ENCODE peak calls at places on chromosome 4, in nine cellular contexts. U is left ventricle myocardium superior; E is RPMI8226; O is CD8-positive, alpha-beta T cell; C is sciatic nerve; M is activated T-helper 9 cell treated with anti-CD3 and anti-CD28 coated beads, Interleukin-2, amount 50 U/mL, for 16 hours; V is NCI-H1092; B is HCEC 1CT; P is fibroblast of villous mesenchyme. A is an unnamed sample.

GRCh38 chr4:138241281-138242075 is 671 bp downstream of the SLC7A11 start:
- DNase-seq in U (no peak), E (peak), O (no peak), C (no peak), M (no peak), V (no peak), B (no peak), P (peak), A (no peak)

GRCh38 chr4:97235516-97235915 is 907.8 kb downstream of the STPG2 start:
- DNase-seq in U (no peak), E (no peak), O (no peak), C (no peak), M (no peak), V (peak), B (no peak), P (no peak), A (no peak)

GRCh38 chr4:153467897-153468262 is 1.7 kb downstream of the TMEM131L start:
- DNase-seq in U (no peak), E (no peak), O (no peak), C (no peak), M (no peak), V (no peak), B (no peak), P (peak), A (no peak)

GRCh38 chr4:4901877-4902276 is 42.4 kb downstream of the MSX1 start:
- DNase-seq in U (no peak), E (no peak), O (no peak), C (no peak), M (no peak), V (no peak), B (no peak), P (no peak), A (no peak)

GRCh38 chr4:151407466-151408379 is 1.3 kb upstream of the FHIP1A start:
- DNase-seq in U (peak), E (peak), O (no peak), C (peak), M (no peak), V (no peak), B (no peak), P (no peak), A (peak)

GRCh38 chr4:8205241-8205707 is 6.2 kb downstream of the SH3TC1 start:
- DNase-seq in U (no peak), E (no peak), O (no peak), C (no peak), M (no peak), V (no peak), B (no peak), P (peak), A (no peak)

GRCh38 chr4:138334346-138335016 is 92.3 kb upstream of the SLC7A11 start:
- DNase-seq in U (no peak), E (no peak), O (no peak), C (no peak), M (no peak), V (no peak), B (no peak), P (no peak), A (no peak)

GRCh38 chr4:186910385-186910784 is 186.7 kb upstream of the FAT1 start:
- DNase-seq in U (no peak), E (no peak), O (no peak), C (no peak), M (no peak), V (no peak), B (no peak), P (no peak), A (no peak)

GRCh38 chr4:38128478-38129451 is 168.6 kb downstream of the PTTG2 start:
- DNase-seq in U (no peak), E (peak), O (peak), C (no peak), M (peak), V (no peak), B (peak), P (no peak), A (peak)

GRCh38 chr4:89368855-89369254 is 61.3 kb upstream of the GPRIN3 start:
- DNase-seq in U (no peak), E (no peak), O (no peak), C (no peak), M (no peak), V (no peak), B (no peak), P (no peak), A (no peak)

GRCh38 chr4:3041192-3042142 is 32.9 kb downstream of the HTT-AS start:
- DNase-seq in U (peak), E (no peak), O (no peak), C (peak), M (peak), V (peak), B (peak), P (peak), A (peak)

GRCh38 chr4:4405358-4405962 is 18.6 kb downstream of the NSG1 start:
- DNase-seq in U (no peak), E (no peak), O (no peak), C (no peak), M (no peak), V (no peak), B (no peak), P (no peak), A (no peak)

GRCh38 chr4:31655328-31655727 is 935.2 kb downstream of the PCDH7 start:
- DNase-seq in U (no peak), E (no peak), O (no peak), C (no peak), M (no peak), V (no peak), B (peak), P (no peak), A (no peak)

GRCh38 chr4:184479516-184479950 is 5.2 kb upstream of the IRF2 start:
- DNase-seq in U (no peak), E (no peak), O (no peak), C (no peak), M (no peak), V (no peak), B (no peak), P (no peak), A (no peak)

GRCh38 chr4:8846864-8847263 is 24.8 kb downstream of the HMX1 start:
- DNase-seq in U (no peak), E (no peak), O (no peak), C (peak), M (no peak), V (no peak), B (no peak), P (no peak), A (no peak)